ENCODE peak calls at places on chromosomes 6 and 20, in six cellular contexts. V is sigmoid colon, S is transverse colon, Z is uterus, E is HCT116, K is ovary. W is an unnamed sample.

GRCh38 chr6:133972388-133972787 is 19.4 kb downstream of the TBPL1 start:
- DNase-seq in V (no peak), S (no peak), Z (no peak), E (no peak), K (no peak), W (no peak)

GRCh38 chr6:51349866-51350265 is 531.2 kb downstream of the TFAP2B start:
- DNase-seq in V (no peak), S (peak), Z (no peak), E (no peak), K (no peak), W (no peak)

GRCh38 chr6:144338474-144338873 is 53.3 kb downstream of the UTRN start:
- DNase-seq in V (no peak), S (no peak), Z (no peak), E (no peak), K (no peak), W (no peak)

GRCh38 chr6:52049252-52050050 is 38.0 kb downstream of the PKHD1 start:
- DNase-seq in V (no peak), S (no peak), Z (no peak), E (peak), K (no peak), W (no peak)

GRCh38 chr20:47724398-47724797 is 60.9 kb downstream of the SULF2 start:
- DNase-seq in V (no peak), S (no peak), Z (no peak), E (no peak), K (no peak), W (no peak)

GRCh38 chr20:59810376-59811187 is 122.9 kb downstream of the SYCP2 start:
- DNase-seq in V (no peak), S (no peak), Z (peak), E (no peak), K (peak), W (peak)

GRCh38 chr20:11810316-11811130 is 107.2 kb upstream of the BTBD3 start:
- DNase-seq in V (no peak), S (no peak), Z (no peak), E (no peak), K (no peak), W (no peak)

GRCh38 chr20:53660078-53660909 is 66.7 kb upstream of the ZNF217 start:
- DNase-seq in V (peak), S (peak), Z (peak), E (no peak), K (peak), W (peak)

GRCh38 chr6:167835260-167835659 is 8.5 kb downstream of the AFDN start:
- DNase-seq in V (no peak), S (no peak), Z (no peak), E (no peak), K (no peak), W (no peak)

GRCh38 chr6:2764610-2765165 is 505 bp upstream of the WRNIP1 start:
- DNase-seq in V (peak), S (peak), Z (peak), E (no peak), K (peak), W (peak)
- TF ChIP-seq POLR2A in V (no peak), S (no peak), Z (no peak), E (peak), K (peak), W (no peak)

DNA sequence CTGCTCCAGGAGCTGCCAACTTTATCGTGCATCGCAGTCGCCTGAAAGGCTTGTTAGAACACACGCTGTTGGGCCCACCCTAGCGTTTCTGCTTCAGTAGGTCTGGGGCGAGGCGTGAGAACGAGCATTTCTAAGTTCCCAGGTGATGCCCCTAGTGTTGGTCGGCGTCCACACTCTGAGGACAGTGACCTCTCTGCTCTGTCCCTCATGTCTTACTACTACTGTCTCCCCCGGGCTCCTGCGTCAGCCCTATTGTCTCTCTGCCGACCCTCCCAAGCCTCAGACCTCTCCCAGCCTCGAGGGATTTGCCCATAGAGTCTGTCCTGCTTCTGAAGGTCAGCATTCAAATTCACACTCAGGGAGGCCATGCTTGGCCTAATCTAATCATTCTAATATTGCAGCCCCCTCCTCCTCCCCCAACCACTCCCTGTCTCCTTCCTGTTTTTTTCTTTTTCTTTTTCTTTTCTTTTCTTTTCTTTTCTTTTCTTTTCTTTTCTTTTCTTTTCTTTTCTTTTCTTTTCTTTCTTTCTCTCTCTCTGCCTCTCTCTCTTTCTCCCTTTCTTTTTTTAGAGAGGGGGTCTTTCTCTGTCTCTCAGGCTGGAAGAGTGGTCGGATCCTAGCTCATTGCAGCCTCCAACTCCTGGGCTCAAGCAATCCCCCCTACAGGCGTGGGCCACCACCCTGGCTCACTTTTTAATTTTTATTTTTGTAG is 873 bp upstream of the ZFP64 start:
- DNase-seq in V (no peak), S (no peak), Z (peak), E (peak), K (peak), W (no peak)
- TF ChIP-seq CTCF in V (no peak), S (peak), Z (no peak), E (no peak), K (no peak), W (no peak)

GRCh38 chr20:25247666-25248500 is at the start of gene PYGB:
- DNase-seq in V (peak), S (peak), Z (peak), E (peak), K (peak), W (peak)
- TF ChIP-seq POLR2A in V (peak), S (peak), Z (peak), E (peak), K (peak), W (no peak)

DNA sequence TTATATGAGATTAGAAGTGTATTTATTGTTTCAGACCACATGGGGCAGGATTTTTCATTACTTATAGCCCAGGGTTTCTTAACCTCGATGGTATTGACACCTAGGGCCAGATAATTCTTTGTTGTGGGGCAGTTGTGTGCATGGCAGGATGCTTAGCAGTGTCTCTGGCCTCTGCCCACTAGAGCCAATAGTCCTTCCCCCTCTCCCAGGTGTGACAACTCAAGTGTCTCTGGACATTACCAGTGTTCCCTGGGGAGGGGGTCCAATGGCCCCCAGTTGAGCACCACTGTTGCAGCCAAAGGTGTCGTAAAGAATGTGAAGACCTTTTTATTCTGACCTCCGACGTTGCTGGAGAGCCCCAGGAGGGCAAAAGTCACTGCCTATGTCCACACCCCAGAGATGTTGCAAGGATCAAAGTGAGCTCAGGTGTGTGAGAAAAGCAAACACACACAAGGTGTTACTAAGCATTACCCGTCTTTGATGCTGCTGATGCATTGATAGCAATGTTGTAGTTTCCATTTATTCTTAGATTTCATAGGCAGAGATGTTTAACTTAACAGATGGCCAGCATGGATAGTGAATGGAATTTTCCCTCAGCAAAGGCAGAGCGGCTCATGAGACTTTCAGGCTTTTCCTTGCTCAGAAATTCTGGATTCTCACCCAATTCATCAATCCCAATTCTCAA is 22.2 kb downstream of the BANF2 start:
- DNase-seq in V (no peak), S (peak), Z (no peak), E (peak), K (no peak), W (no peak)
- TF ChIP-seq CTCF in V (no peak), S (no peak), Z (no peak), E (no peak), K (no peak), W (no peak)

GRCh38 chr6:70667711-70668498 is at the start of gene SMAP1:
- DNase-seq in V (peak), S (peak), Z (peak), E (peak), K (peak), W (peak)
- TF ChIP-seq POLR2A in V (peak), S (peak), Z (peak), E (no peak), K (peak), W (no peak)

W was measured in lower leg skin.